ENCODE peak calls at places on chromosomes 6 and 20, in five cellular contexts. X is activated CD8-positive, alpha-beta memory T cell treated with anti-CD3 and anti-CD28 coated beads for 1 hour; L is stimulated activated CD8-positive, alpha-beta memory T cell treated with anti-CD3 and anti-CD28 coated beads, Interleukin-12 subunit alpha, Interleukin-12 subunit beta, amount 100 ng/mL, for 1 hour; Z is nephron progenitor cell; M is NCI-H345. N is an unnamed sample.

GRCh38 chr6:112222111-112222726 is 32.1 kb downstream of the LAMA4 start:
- DNase-seq in X (no peak), L (no peak), Z (no peak), M (no peak), N (no peak)

GRCh38 chr6:82712826-82713225 is 349.2 kb downstream of the TPBG start:
- DNase-seq in X (no peak), L (no peak), Z (no peak), M (no peak), N (no peak)

GRCh38 chr6:107665386-107665785 is 158.7 kb downstream of the SCML4 start:
- DNase-seq in X (no peak), L (no peak), Z (no peak), M (no peak), N (no peak)

GRCh38 chr20:31661625-31662371 is 24.1 kb downstream of the COX4I2 start:
- DNase-seq in X (peak; percentile 78), L (peak; percentile 72), Z (peak; percentile 83), M (peak; percentile 87), N (peak; percentile 57)

GRCh38 chr6:42315991-42316378 is 98.3 kb upstream of the MRPS10 start:
- DNase-seq in X (no peak), L (no peak), Z (no peak), M (no peak), N (no peak)

GRCh38 chr6:75081047-75081446 is 124.8 kb downstream of the COL12A1 start:
- DNase-seq in X (no peak), L (no peak), Z (no peak), M (no peak), N (no peak)

GRCh38 chr20:60203451-60203850 is 245.2 kb downstream of the CDH26 start:
- DNase-seq in X (no peak), L (no peak), Z (no peak), M (no peak), N (no peak)

GRCh38 chr6:57248311-57248895 is 26.3 kb upstream of the RAB23 start:
- DNase-seq in X (no peak), L (no peak), Z (no peak), M (no peak), N (no peak)

GRCh38 chr6:33123732-33124524 is 48.1 kb downstream of the HLA-DPB1 start:
- DNase-seq in X (no peak), L (no peak), Z (peak; percentile 41), M (no peak), N (peak; percentile 42)

GRCh38 chr6:7541175-7542064 is at the start of gene DSP:
- DNase-seq in X (no peak), L (no peak), Z (peak; percentile 77), M (peak; percentile 27), N (peak; percentile 84)

GRCh38 chr6:163965426-163966348 is 551.2 kb downstream of the QKI start:
- DNase-seq in X (no peak), L (no peak), Z (no peak), M (no peak), N (no peak)

GRCh38 chr6:8707956-8708772 is 272.8 kb upstream of the SLC35B3 start:
- DNase-seq in X (no peak), L (no peak), Z (no peak), M (peak; percentile 31), N (peak; percentile 26)

GRCh38 chr6:167119680-167120556 is 3.0 kb upstream of the CCR6 start:
- DNase-seq in X (no peak), L (no peak), Z (no peak), M (no peak), N (no peak)

GRCh38 chr20:32580194-32580593 is 4.9 kb downstream of the NOL4L start:
- DNase-seq in X (no peak), L (no peak), Z (no peak), M (no peak), N (no peak)

GRCh38 chr20:16052406-16052805 is 520.8 kb downstream of the KIF16B start:
- DNase-seq in X (no peak), L (no peak), Z (no peak), M (no peak), N (no peak)

GRCh38 chr6:154606457-154606856 is 96.0 kb upstream of the CNKSR3 start:
- DNase-seq in X (no peak), L (no peak), Z (no peak), M (no peak), N (no peak)

GRCh38 chr6:166307981-166308768 is at the start of gene PRR18:
- DNase-seq in X (no peak), L (no peak), Z (peak; percentile 56), M (peak; percentile 39), N (peak; percentile 19)